ENCODE peak calls at places on chromosomes 5 and 9, in four cellular contexts. B is K562, C is upper lobe of left lung, K is neural progenitor cell. Z is an unnamed sample. For H3K36me3 and H3K9me3, the result is how much of the 10 kb centered on the place peaks cover.

GRCh38 chr5:2695200-2695891 is 56.1 kb downstream of the IRX2 start:
- DNase-seq in B (no peak), K (no peak), C (no peak), Z (no peak)

GRCh38 chr5:95261369-95262175 is 23.3 kb downstream of the MCTP1 start:
- DNase-seq in K (no peak), C (no peak), B (no peak), Z (peak)

GRCh38 chr9:38277601-38278200 is 114.8 kb upstream of the ALDH1B1 start:
- DNase-seq in C (no peak), K (no peak), B (no peak), Z (no peak)

GRCh38 chr5:40409600-40409999 is 270.1 kb upstream of the PTGER4 start:
- DNase-seq in C (no peak), K (no peak), B (no peak), Z (no peak)

GRCh38 chr5:137792291-137792690 is 38.1 kb upstream of the HNRNPA0 start:
- DNase-seq in C (no peak), B (no peak), K (no peak), Z (no peak)

GRCh38 chr9:116945817-116946216 is 258.7 kb downstream of the TRIM32 start:
- DNase-seq in C (no peak), B (no peak), K (no peak), Z (no peak)

GRCh38 chr9:16530669-16531461 is 339.6 kb downstream of the BNC2 start:
- DNase-seq in K (no peak), B (no peak), C (peak), Z (no peak)

GRCh38 chr5:137616046-137616445 is 116.9 kb upstream of the SPOCK1 start:
- DNase-seq in K (no peak), B (no peak), C (peak), Z (no peak)

GRCh38 chr9:128251701-128252100 is 24.1 kb downstream of the GOLGA2 start:
- DNase-seq in B (no peak), K (no peak), C (no peak), Z (no peak)

GRCh38 chr9:81082251-81082650 is 607.1 kb downstream of the TLE1 start:
- DNase-seq in B (no peak), C (no peak), K (no peak), Z (no peak)

GRCh38 chr5:157548513-157549282 is 26.9 kb downstream of the ADAM19 start:
- DNase-seq in K (no peak), C (no peak), B (no peak), Z (no peak)

GRCh38 chr9:114722363-114722695 is 40.3 kb upstream of the TEX48 start:
- DNase-seq in C (no peak), K (no peak), B (no peak), Z (no peak)

GRCh38 chr5:141747152-141747640 is 65.2 kb upstream of the ARAP3 start:
- DNase-seq in K (peak), B (peak), C (peak), Z (peak)

GRCh38 chr5:126628102-126628501 is 27.4 kb downstream of the PHAX start:
- DNase-seq in C (no peak), K (no peak), B (no peak), Z (no peak)

GRCh38 chr9:73583590-73583989 is 431.9 kb downstream of the ANXA1 start:
- DNase-seq in C (no peak), B (no peak), K (no peak), Z (peak)

GRCh38 chr5:52989781-52990530 is 804 bp downstream of the ITGA2 start:
- DNase-seq in C (peak), K (peak), B (no peak), Z (peak)

GRCh38 chr5:119315516-119315949 is 40.3 kb upstream of the TNFAIP8 start:
- DNase-seq in K (no peak), B (peak), C (no peak), Z (peak)

GRCh38 chr5:126449751-126450271 is 26.6 kb downstream of the GRAMD2B start:
- DNase-seq in C (no peak), B (no peak), K (no peak), Z (no peak)

GRCh38 chr9:133778336-133778995 is 40.3 kb upstream of the SARDH start:
- DNase-seq in C (peak), B (no peak), K (no peak), Z (no peak)

DNA sequence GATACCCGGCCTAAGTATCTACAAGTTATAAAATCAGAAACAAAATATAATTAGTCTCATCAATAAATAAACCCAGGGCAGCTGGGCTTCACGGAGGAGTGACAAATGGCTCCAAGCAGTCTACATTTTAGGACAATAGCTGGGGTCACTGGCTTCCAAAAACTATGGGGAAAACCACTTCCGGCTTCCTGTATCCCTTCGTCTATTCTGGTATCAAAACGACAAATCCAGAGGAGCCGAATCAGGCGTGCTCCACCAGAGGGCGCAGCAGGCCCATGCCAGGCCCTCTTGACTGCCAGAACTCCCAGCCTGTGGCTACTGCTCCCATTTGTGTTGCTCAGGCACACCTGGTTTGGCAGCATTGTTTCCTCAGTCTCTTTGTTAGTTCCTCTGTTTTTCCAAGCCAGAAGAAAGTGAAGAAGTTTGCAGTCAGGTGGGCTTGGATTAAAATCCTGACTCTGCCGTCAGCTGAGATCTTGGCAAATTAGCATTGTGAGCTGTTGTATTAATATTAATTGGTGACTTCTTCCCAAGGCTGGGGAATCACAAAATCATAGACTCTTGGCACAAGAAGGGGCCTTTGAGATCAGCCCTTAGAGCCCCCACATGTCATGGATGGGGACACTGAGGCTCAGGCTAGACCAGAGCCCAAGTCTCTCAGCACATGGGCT is 11.6 kb upstream of the RAB14 start:
- DNase-seq in K (peak), C (peak), B (peak), Z (peak)
- H3K4me3 ChIP-seq in K (no peak), C (no peak), B (no peak), Z (no peak)

GRCh38 chr9:120860083-120860482 is 16.9 kb downstream of the PHF19 start:
- DNase-seq in C (no peak), K (no peak), B (no peak), Z (no peak)
- H3K36me3 ChIP-seq in C (half or more), K (under half), B (half or more), Z (under half)

GRCh38 chr5:148002471-148002870 is 61.3 kb upstream of the SPINK5 start:
- DNase-seq in B (no peak), K (no peak), C (no peak), Z (no peak)
- H3K9me3 ChIP-seq in B (under half), K (under half), C (under half), Z (under half)

DNA sequence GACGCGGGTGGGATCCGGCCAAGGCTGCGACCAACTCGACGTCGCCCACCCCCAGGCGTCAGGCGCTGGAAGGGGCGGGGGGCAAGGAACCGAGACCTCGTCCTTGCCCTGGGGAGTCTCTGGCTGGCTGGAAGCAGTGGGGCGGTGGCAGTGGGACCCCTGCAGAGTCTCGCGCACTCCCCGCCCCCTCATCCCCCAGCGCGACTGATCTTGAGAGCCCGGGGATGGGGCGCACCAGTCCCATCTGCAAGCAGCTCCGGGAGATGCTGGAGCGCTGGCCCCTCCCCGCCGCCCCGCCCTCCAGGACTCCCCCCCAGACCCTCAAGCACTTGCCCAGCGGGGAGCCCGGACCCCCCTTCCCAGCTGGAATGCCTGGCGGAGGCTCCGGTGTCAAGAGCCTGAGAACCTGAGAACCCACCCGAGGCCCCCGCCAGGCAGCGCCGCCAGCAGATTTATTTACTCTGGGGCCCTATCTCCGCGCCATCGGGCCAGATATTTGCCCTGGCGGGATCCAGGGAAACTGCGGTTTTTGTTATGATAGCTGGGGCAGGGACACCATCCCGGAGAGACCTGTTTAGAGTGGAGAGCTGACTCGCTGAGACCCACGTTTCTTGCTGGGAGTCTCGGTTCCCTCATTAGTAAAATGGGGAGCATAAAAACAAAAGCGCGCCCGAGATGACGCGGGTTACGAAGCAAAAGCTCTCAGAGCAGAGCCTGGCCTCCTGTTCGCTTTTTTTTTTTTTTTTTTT is 1.2 kb downstream of the PRRT1B start:
- DNase-seq in K (no peak), B (no peak), C (peak), Z (peak)
- H3K4me3 ChIP-seq in K (no peak), B (no peak), C (peak), Z (peak)

DNA sequence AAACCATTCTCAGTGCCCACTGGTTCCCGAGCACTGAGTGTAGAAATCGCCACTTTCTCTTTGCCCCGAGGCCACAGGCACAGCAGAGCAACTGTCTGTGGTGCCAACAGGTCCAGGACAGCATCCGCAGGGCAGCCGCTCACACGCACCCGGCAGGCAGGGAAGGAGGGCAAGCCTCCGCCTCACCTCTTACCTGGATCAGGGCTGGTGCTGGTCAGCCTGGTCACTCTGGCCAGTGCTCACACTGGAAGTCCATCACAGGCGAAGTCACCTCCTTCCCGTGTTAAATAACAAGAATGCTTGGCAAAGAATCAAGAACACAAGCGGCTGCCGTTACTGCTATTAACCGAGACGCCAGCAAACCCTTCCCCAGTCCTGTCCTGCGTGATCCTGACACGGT is 13.7 kb downstream of the DIPK1B start:
- DNase-seq in B (no peak), C (no peak), K (no peak), Z (no peak)
- H3K36me3 ChIP-seq in B (half or more), C (half or more), K (under half), Z (under half)

GRCh38 chr9:130860458-130861316 is 25.6 kb downstream of the ABL1 start:
- DNase-seq in B (peak), K (peak), C (peak), Z (peak)
- H3K9me3 ChIP-seq in B (under half), K (under half), C (under half), Z (under half)

GRCh38 chr5:139684881-139685749 is 37.0 kb downstream of the CXXC5 start:
- DNase-seq in K (peak), C (peak), B (no peak), Z (no peak)

GRCh38 chr5:139685886-139686285 is 37.7 kb downstream of the CXXC5 start:
- DNase-seq in C (no peak), B (no peak), K (no peak), Z (no peak)

GRCh38 chr5:139683295-139684271 is 35.4 kb downstream of the CXXC5 start:
- DNase-seq in C (no peak), B (no peak), K (peak), Z (no peak)

GRCh38 chr5:139686356-139686918 is 38.3 kb downstream of the CXXC5 start:
- DNase-seq in B (no peak), C (no peak), K (no peak), Z (no peak)

GRCh38 chr5:139684350-139684880 is 36.3 kb downstream of the CXXC5 start:
- DNase-seq in B (no peak), C (no peak), K (no peak), Z (no peak)
- H3K4me3 ChIP-seq in B (no peak), C (no peak), K (no peak), Z (no peak)